ENCODE peak calls at places on chromosomes 11 and 22, in four cellular contexts. One of them, this sample, is unnamed.

GRCh38 chr22:22944268-22944985 is 56.8 kb downstream of the IGLL5 start:
- DNase-seq in pancreas: no peak
- DNase-seq in fibroblast of pulmonary artery: no peak
- DNase-seq in neural progenitor cell: no peak
- DNase-seq in this sample: no peak

GRCh38 chr22:35024364-35024692 is 41.6 kb upstream of the ISX start:
- DNase-seq in pancreas: no peak
- DNase-seq in neural progenitor cell: no peak
- DNase-seq in fibroblast of pulmonary artery: no peak
- DNase-seq in this sample: no peak

GRCh38 chr11:2808850-2809847 is 76.4 kb downstream of the CDKN1C start:
- DNase-seq in neural progenitor cell: no peak
- DNase-seq in fibroblast of pulmonary artery: no peak
- DNase-seq in pancreas: no peak
- DNase-seq in this sample: no peak

GRCh38 chr11:102592634-102593581 is 32.2 kb downstream of the MMP20 start:
- DNase-seq in fibroblast of pulmonary artery: peak
- DNase-seq in neural progenitor cell: peak
- DNase-seq in pancreas: no peak
- DNase-seq in this sample: peak

GRCh38 chr11:75277991-75278790 is 37.6 kb downstream of the TPBGL start:
- DNase-seq in fibroblast of pulmonary artery: no peak
- DNase-seq in neural progenitor cell: no peak
- DNase-seq in pancreas: no peak
- DNase-seq in this sample: no peak

GRCh38 chr22:36409911-36410756 is 22.4 kb upstream of the MYH9 start:
- DNase-seq in neural progenitor cell: peak
- DNase-seq in pancreas: peak
- DNase-seq in fibroblast of pulmonary artery: peak
- DNase-seq in this sample: peak

GRCh38 chr22:40877488-40877887 is 15.6 kb upstream of the DNAJB7 start:
- DNase-seq in fibroblast of pulmonary artery: no peak
- DNase-seq in pancreas: no peak
- DNase-seq in neural progenitor cell: no peak
- DNase-seq in this sample: no peak

GRCh38 chr22:40006641-40007040 is 11.9 kb downstream of the FAM83F start:
- DNase-seq in fibroblast of pulmonary artery: no peak
- DNase-seq in neural progenitor cell: no peak
- DNase-seq in pancreas: no peak
- DNase-seq in this sample: no peak

GRCh38 chr11:113242767-113243397 is 71.5 kb upstream of the TTC12 start:
- DNase-seq in fibroblast of pulmonary artery: peak
- DNase-seq in pancreas: no peak
- DNase-seq in neural progenitor cell: peak
- DNase-seq in this sample: peak

GRCh38 chr11:33835143-33835878 is 56.6 kb downstream of the LMO2 start:
- DNase-seq in neural progenitor cell: no peak
- DNase-seq in fibroblast of pulmonary artery: peak
- DNase-seq in pancreas: no peak
- DNase-seq in this sample: peak

GRCh38 chr11:112999518-112999917 is 38.3 kb downstream of the NCAM1 start:
- DNase-seq in pancreas: no peak
- DNase-seq in neural progenitor cell: no peak
- DNase-seq in fibroblast of pulmonary artery: no peak
- DNase-seq in this sample: no peak

GRCh38 chr11:57597971-57598830 is 716 bp downstream of the SERPING1 start:
- DNase-seq in fibroblast of pulmonary artery: peak
- DNase-seq in pancreas: peak
- DNase-seq in neural progenitor cell: peak
- DNase-seq in this sample: peak

GRCh38 chr11:67442504-67443398 is 525 bp downstream of the CORO1B start:
- DNase-seq in neural progenitor cell: no peak
- DNase-seq in fibroblast of pulmonary artery: no peak
- DNase-seq in pancreas: no peak
- DNase-seq in this sample: no peak

GRCh38 chr11:121111053-121111724 is 10.1 kb downstream of the TECTA start:
- DNase-seq in neural progenitor cell: no peak
- DNase-seq in fibroblast of pulmonary artery: no peak
- DNase-seq in pancreas: no peak
- DNase-seq in this sample: no peak

GRCh38 chr11:128133501-128133900 is 453.9 kb downstream of the ETS1 start:
- DNase-seq in pancreas: no peak
- DNase-seq in neural progenitor cell: peak
- DNase-seq in fibroblast of pulmonary artery: no peak
- DNase-seq in this sample: no peak

GRCh38 chr22:36768616-36769015 is 7.3 kb downstream of the IFT27 start:
- DNase-seq in fibroblast of pulmonary artery: no peak
- DNase-seq in neural progenitor cell: no peak
- DNase-seq in pancreas: no peak
- DNase-seq in this sample: no peak

GRCh38 chr11:2512431-2513407 is 67.9 kb downstream of the KCNQ1 start:
- DNase-seq in fibroblast of pulmonary artery: no peak
- DNase-seq in pancreas: peak
- DNase-seq in neural progenitor cell: no peak
- DNase-seq in this sample: no peak

GRCh38 chr11:109421981-109422590 is at the start of gene C11orf87:
- DNase-seq in fibroblast of pulmonary artery: no peak
- DNase-seq in pancreas: no peak
- DNase-seq in neural progenitor cell: peak
- DNase-seq in this sample: peak

GRCh38 chr11:5625281-5625680 is 480 bp downstream of the TRIM34 start:
- DNase-seq in neural progenitor cell: no peak
- DNase-seq in fibroblast of pulmonary artery: no peak
- DNase-seq in pancreas: no peak
- DNase-seq in this sample: no peak
- H3K4me3 ChIP-seq in neural progenitor cell: peak
- H3K4me3 ChIP-seq in fibroblast of pulmonary artery: peak
- H3K4me3 ChIP-seq in pancreas: peak
- H3K4me3 ChIP-seq in this sample: peak

GRCh38 chr11:133708547-133709051 is 136.7 kb downstream of the SPATA19 start:
- DNase-seq in fibroblast of pulmonary artery: no peak
- DNase-seq in neural progenitor cell: no peak
- DNase-seq in pancreas: no peak
- DNase-seq in this sample: no peak
- TF ChIP-seq CTCF in fibroblast of pulmonary artery: no peak
- TF ChIP-seq CTCF in neural progenitor cell: no peak
- TF ChIP-seq CTCF in pancreas: no peak
- TF ChIP-seq CTCF in this sample: no peak

GRCh38 chr11:85827768-85828639 is 17.1 kb upstream of the SYTL2 start:
- DNase-seq in neural progenitor cell: no peak
- DNase-seq in fibroblast of pulmonary artery: peak
- DNase-seq in pancreas: no peak
- DNase-seq in this sample: peak
- H3K4me3 ChIP-seq in neural progenitor cell: no peak
- H3K4me3 ChIP-seq in fibroblast of pulmonary artery: no peak
- H3K4me3 ChIP-seq in pancreas: no peak
- H3K4me3 ChIP-seq in this sample: no peak

GRCh38 chr11:69212121-69213110 is 56.7 kb downstream of the SMIM38 start:
- DNase-seq in neural progenitor cell: peak
- DNase-seq in pancreas: no peak
- DNase-seq in fibroblast of pulmonary artery: peak
- DNase-seq in this sample: peak
- TF ChIP-seq CTCF in neural progenitor cell: peak
- TF ChIP-seq CTCF in pancreas: no peak
- TF ChIP-seq CTCF in fibroblast of pulmonary artery: peak
- TF ChIP-seq CTCF in this sample: peak

DNA sequence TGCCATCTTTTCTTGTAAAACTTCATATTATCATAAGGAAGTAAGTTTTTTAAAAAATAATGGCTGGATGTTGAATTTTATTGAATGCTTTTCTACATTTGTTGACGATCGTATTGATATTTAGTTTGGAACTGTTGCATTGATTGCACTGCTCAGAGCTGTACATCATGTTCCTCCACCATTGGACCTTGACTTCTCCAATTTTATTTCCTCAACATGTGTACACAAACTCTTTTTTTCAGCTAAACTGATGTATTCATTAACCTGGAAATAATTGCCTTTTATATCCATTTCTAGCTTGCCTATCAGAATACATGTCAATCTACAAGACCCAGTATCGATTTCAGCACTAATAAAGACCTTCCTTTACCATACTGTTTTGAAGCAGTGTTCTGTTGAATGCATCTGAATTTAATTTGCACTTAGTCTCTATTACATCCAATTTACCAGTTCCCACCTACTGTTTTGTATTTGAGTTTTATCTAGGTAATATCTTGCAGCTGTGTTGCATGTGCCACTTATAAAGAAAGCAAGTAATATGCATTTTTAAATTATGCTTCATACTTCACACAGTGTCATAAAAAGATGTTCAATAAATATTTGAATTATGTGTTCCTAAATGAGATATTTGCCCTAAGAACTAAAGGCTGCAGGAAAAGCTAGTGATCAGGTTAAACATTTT is 5.5 kb downstream of the CEP57 start:
- DNase-seq in pancreas: no peak
- DNase-seq in neural progenitor cell: no peak
- DNase-seq in fibroblast of pulmonary artery: no peak
- DNase-seq in this sample: no peak
- H3K4me3 ChIP-seq in pancreas: no peak
- H3K4me3 ChIP-seq in neural progenitor cell: no peak
- H3K4me3 ChIP-seq in fibroblast of pulmonary artery: no peak
- H3K4me3 ChIP-seq in this sample: no peak

GRCh38 chr11:32334822-32335221 is 100.5 kb downstream of the WT1 start:
- DNase-seq in pancreas: no peak
- DNase-seq in neural progenitor cell: peak
- DNase-seq in fibroblast of pulmonary artery: no peak
- DNase-seq in this sample: no peak
- TF ChIP-seq CTCF in pancreas: no peak
- TF ChIP-seq CTCF in neural progenitor cell: peak
- TF ChIP-seq CTCF in fibroblast of pulmonary artery: peak
- TF ChIP-seq CTCF in this sample: peak

This sample was measured in choroid plexus epithelial cell.